ENCODE peak calls at places on chromosome 21, in six cellular contexts. T, M, D, H, Q and Z are unnamed samples.

GRCh38 chr21:35044128-35044527 is 5.0 kb downstream of the RUNX1 start:
- DNase-seq in T (no peak), M (no peak), D (no peak), H (peak; percentile 18), Q (no peak), Z (no peak)

GRCh38 chr21:33112670-33113596 is 43.0 kb downstream of the OLIG1 start:
- DNase-seq in T (no peak), M (no peak), D (no peak), H (no peak), Q (no peak), Z (no peak)

GRCh38 chr21:27112186-27112585 is 145.3 kb upstream of the ADAMTS5 start:
- DNase-seq in T (no peak), M (no peak), D (no peak), H (no peak), Q (no peak), Z (no peak)

GRCh38 chr21:28775071-28775470 is 217.6 kb downstream of the LTN1 start:
- DNase-seq in T (no peak), M (no peak), D (no peak), H (no peak), Q (no peak), Z (no peak)

GRCh38 chr21:25569084-25569483 is 38.2 kb downstream of the MRPL39 start:
- DNase-seq in T (no peak), M (no peak), D (no peak), H (no peak), Q (no peak), Z (no peak)

GRCh38 chr21:31509108-31510017 is 150.1 kb upstream of the SOD1 start:
- DNase-seq in T (no peak), M (no peak), D (no peak), H (peak; percentile 29), Q (no peak), Z (no peak)

GRCh38 chr21:31447477-31447876 is 103.4 kb upstream of the TIAM1 start:
- DNase-seq in T (no peak), M (no peak), D (no peak), H (no peak), Q (no peak), Z (no peak)

GRCh38 chr21:21187579-21187978 is 189.4 kb downstream of the NCAM2 start:
- DNase-seq in T (no peak), M (no peak), D (no peak), H (no peak), Q (no peak), Z (no peak)

GRCh38 chr21:31710586-31710985 is 21.3 kb downstream of the SCAF4 start:
- DNase-seq in T (no peak), M (no peak), D (no peak), H (no peak), Q (no peak), Z (no peak)

GRCh38 chr21:24308183-24308582 is 1299.1 kb downstream of the MRPL39 start:
- DNase-seq in T (no peak), M (no peak), D (no peak), H (no peak), Q (no peak), Z (no peak)

GRCh38 chr21:14116080-14116481 is 94.7 kb downstream of the LIPI start:
- DNase-seq in T (no peak), M (no peak), D (no peak), H (no peak), Q (no peak), Z (no peak)

GRCh38 chr21:33848252-33848953 is 67.2 kb downstream of the ATP5PO start:
- DNase-seq in T (no peak), M (no peak), D (no peak), H (peak; percentile 22), Q (no peak), Z (no peak)

GRCh38 chr21:21283810-21284209 is 285.6 kb downstream of the NCAM2 start:
- DNase-seq in T (no peak), M (no peak), D (no peak), H (no peak), Q (no peak), Z (no peak)

GRCh38 chr21:28754127-28754611 is 238.5 kb downstream of the LTN1 start:
- DNase-seq in T (peak; percentile 15), M (no peak), D (no peak), H (peak; percentile 8), Q (peak; percentile 31), Z (peak; percentile 27)

GRCh38 chr21:30257773-30258172 is 25.0 kb downstream of the KRTAP24-1 start:
- DNase-seq in T (no peak), M (no peak), D (no peak), H (no peak), Q (no peak), Z (no peak)

GRCh38 chr21:31580866-31581276 is 78.6 kb upstream of the SOD1 start:
- DNase-seq in T (peak; percentile 72), M (peak; percentile 60), D (peak; percentile 33), H (peak; percentile 70), Q (peak; percentile 61), Z (no peak)

GRCh38 chr21:32562915-32563314 is 22.4 kb downstream of the TCP10L start:
- DNase-seq in T (no peak), M (no peak), D (no peak), H (no peak), Q (no peak), Z (no peak)

GRCh38 chr21:38861989-38862683 is 56.4 kb downstream of the ETS2 start:
- DNase-seq in T (no peak), M (no peak), D (no peak), H (no peak), Q (no peak), Z (no peak)

GRCh38 chr21:39048064-39048463 is 135.2 kb downstream of the PSMG1 start:
- DNase-seq in T (no peak), M (no peak), D (no peak), H (peak; percentile 65), Q (no peak), Z (no peak)

GRCh38 chr21:31630062-31630711 is 29.3 kb upstream of the SOD1 start:
- DNase-seq in T (peak; percentile 91), M (peak; percentile 66), D (peak; percentile 66), H (no peak), Q (peak; percentile 93), Z (no peak)

GRCh38 chr21:38985423-38986378 is 180.0 kb downstream of the ETS2 start:
- DNase-seq in T (peak; percentile 57), M (no peak), D (peak; percentile 87), H (peak; percentile 59), Q (peak; percentile 61), Z (peak; percentile 83)

GRCh38 chr21:33403786-33404571 is 766 bp downstream of the IFNGR2 start:
- DNase-seq in T (peak; percentile 62), M (peak; percentile 77), D (peak; percentile 29), H (peak; percentile 66), Q (peak; percentile 49), Z (peak; percentile 52)

GRCh38 chr21:24150753-24151152 is 1456.5 kb downstream of the MRPL39 start:
- DNase-seq in T (no peak), M (no peak), D (no peak), H (no peak), Q (no peak), Z (no peak)

GRCh38 chr21:38843806-38844479 is 38.2 kb downstream of the ETS2 start:
- DNase-seq in T (no peak), M (no peak), D (no peak), H (no peak), Q (no peak), Z (no peak)

GRCh38 chr21:37193006-37193405 is 74.1 kb downstream of the VPS26C start:
- DNase-seq in T (no peak), M (no peak), D (no peak), H (no peak), Q (no peak), Z (no peak)
- H3K36me3 ChIP-seq in T (no peaks in the 10 kb centered on the region), M (no peaks in the 10 kb centered on the region), D (no peaks in the 10 kb centered on the region), H (peaks cover 16% of the 10 kb centered on the region), Q (no peaks in the 10 kb centered on the region), Z (no peaks in the 10 kb centered on the region)

GRCh38 chr21:36070999-36071398 is 1.2 kb downstream of the CBR1 start:
- DNase-seq in T (no peak), M (peak; percentile 70), D (no peak), H (no peak), Q (no peak), Z (no peak)

GRCh38 chr21:36072453-36073167 is 2.8 kb downstream of the CBR1 start:
- DNase-seq in T (no peak), M (peak; percentile 67), D (no peak), H (no peak), Q (no peak), Z (no peak)

GRCh38 chr21:36069713-36070573 is at the start of gene CBR1:
- DNase-seq in T (peak; percentile 95), M (peak; percentile 99), D (peak; percentile 83), H (peak; percentile 96), Q (peak; percentile 88), Z (peak; percentile 96)

GRCh38 chr21:36065497-36066036 is 4.3 kb upstream of the CBR1 start:
- DNase-seq in T (peak; percentile 67), M (no peak), D (no peak), H (no peak), Q (no peak), Z (no peak)

DNA sequence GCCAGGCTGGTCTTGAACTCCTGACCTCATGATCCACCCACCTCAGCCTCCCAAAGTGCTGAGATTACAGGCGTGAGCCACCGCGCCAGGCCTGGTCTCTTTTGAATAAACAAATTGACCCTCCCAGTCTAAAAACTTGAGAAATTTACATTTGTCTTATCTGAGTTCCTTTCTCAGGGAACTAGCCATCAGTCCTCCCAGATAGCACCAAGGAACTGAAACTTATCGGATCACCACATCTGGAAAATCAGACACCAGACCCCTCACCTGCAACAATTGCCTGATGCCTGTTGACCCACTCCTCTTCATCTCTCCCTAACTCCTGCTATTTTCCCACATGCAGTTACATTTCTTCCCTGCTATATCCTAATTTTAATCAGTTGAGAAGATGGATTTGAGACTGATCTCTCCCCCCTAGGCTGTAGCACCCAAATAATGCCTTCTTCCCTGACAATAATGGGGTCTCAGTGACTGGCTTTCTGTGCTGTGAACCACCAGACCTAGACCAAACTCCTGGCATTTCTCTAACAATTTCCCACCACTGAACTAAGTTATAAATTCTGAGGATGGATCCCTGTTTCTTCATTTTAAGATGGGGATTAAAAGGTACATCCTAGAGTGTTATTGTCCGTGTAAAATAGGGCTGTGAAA is 951 bp upstream of the CBR1 start:
- DNase-seq in T (no peak), M (no peak), D (no peak), H (no peak), Q (no peak), Z (no peak)
- H3K4me3 ChIP-seq in T (no peak overlapping the region), M (no peak overlapping the region), D (no peak overlapping the region), H (no peak overlapping the region), Q (no peak overlapping the region), Z (no peak overlapping the region)

DNA sequence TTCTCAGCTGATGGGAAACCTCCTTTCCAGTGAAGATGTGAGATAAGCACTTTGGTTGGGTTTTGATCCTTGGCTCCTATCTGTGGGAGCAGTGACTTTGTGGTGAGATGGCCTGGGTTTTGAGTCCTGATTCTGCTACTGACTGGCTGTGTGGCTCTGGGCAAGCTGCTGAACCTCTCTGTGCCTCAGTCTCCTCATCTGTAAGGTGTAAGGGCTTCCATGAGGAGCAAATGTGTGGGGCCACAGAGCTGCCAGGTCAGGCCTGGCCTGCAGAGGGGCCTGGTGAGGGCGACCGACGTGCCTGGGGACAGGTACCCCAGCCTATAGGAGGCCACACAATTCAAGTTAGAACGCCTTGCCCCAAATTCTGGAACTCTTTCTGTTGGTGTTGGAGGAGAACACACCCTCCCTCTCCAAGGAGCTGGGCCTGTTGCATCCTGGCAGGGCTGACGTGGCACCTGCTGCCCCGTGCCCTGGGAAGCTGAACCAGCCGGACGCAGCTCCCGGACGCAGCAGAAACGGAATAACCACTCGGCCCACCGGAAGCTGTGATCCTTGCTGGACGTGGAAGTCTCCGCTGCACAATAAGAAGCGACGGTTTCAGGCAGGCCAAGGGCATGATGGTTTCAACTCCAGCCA is 62.7 kb downstream of the AGPAT3 start:
- DNase-seq in T (no peak), M (peak; percentile 40), D (no peak), H (no peak), Q (no peak), Z (no peak)
- TF ChIP-seq POLR2A in T (no peak), M (no peak), D (no peak), H (no peak), Q (no peak), Z (no peak)

GRCh38 chr21:46562964-46563607 is 41.8 kb downstream of the S100B start:
- DNase-seq in T (no peak), M (no peak), D (no peak), H (no peak), Q (no peak), Z (peak; percentile 33)
- H3K36me3 ChIP-seq in T (no peaks in the 10 kb centered on the region), M (no peaks in the 10 kb centered on the region), D (peaks cover 5% of the 10 kb centered on the region), H (peaks cover 23% of the 10 kb centered on the region), Q (no peaks in the 10 kb centered on the region), Z (no peaks in the 10 kb centered on the region)